ENCODE peak calls at places on chromosomes 3 and 15, in five cellular contexts. S, K, G, C and T are unnamed samples.

GRCh38 chr3:132432639-132433038 is 15.3 kb downstream of the DNAJC13 start:
- DNase-seq in S (peak; percentile 89), K (no peak), G (no peak), C (peak; percentile 56), T (no peak)

GRCh38 chr3:121483290-121483689 is 62.5 kb downstream of the POLQ start:
- DNase-seq in S (peak; percentile 15), K (no peak), G (no peak), C (no peak), T (no peak)

GRCh38 chr3:151697496-151697895 is 36.2 kb upstream of the AADACL2 start:
- DNase-seq in S (no peak), K (no peak), G (no peak), C (no peak), T (no peak)

GRCh38 chr3:175679582-175679981 is 820.4 kb downstream of the NAALADL2 start:
- DNase-seq in S (no peak), K (no peak), G (no peak), C (no peak), T (no peak)

GRCh38 chr3:46480481-46481195 is 15.9 kb upstream of the LTF start:
- DNase-seq in S (no peak), K (no peak), G (no peak), C (no peak), T (no peak)

GRCh38 chr3:139774570-139775302 is 97.0 kb upstream of the NMNAT3 start:
- DNase-seq in S (no peak), K (no peak), G (no peak), C (no peak), T (no peak)

GRCh38 chr3:14780927-14781507 is 37.7 kb upstream of the FGD5 start:
- DNase-seq in S (peak; percentile 64), K (peak; percentile 62), G (peak; percentile 76), C (peak; percentile 70), T (peak; percentile 27)

GRCh38 chr3:146881366-146881765 is 276.2 kb upstream of the PLSCR5 start:
- DNase-seq in S (no peak), K (no peak), G (no peak), C (no peak), T (no peak)

GRCh38 chr3:179750720-179751328 is 98.0 kb downstream of the USP13 start:
- DNase-seq in S (peak; percentile 38), K (no peak), G (no peak), C (peak; percentile 11), T (no peak)

GRCh38 chr15:80561500-80561899 is 133.6 kb upstream of the ABHD17C start:
- DNase-seq in S (no peak), K (no peak), G (no peak), C (no peak), T (no peak)

GRCh38 chr15:67825880-67826716 is 789 bp downstream of the SKOR1 start:
- DNase-seq in S (no peak), K (no peak), G (no peak), C (no peak), T (no peak)

GRCh38 chr3:98147179-98147578 is at the start of gene OR5H14:
- DNase-seq in S (no peak), K (no peak), G (no peak), C (no peak), T (no peak)

GRCh38 chr15:67948215-67948614 is 105.9 kb upstream of the PIAS1 start:
- DNase-seq in S (no peak), K (no peak), G (no peak), C (no peak), T (no peak)

GRCh38 chr3:54171509-54171908 is 49.2 kb downstream of the CACNA2D3 start:
- DNase-seq in S (no peak), K (no peak), G (no peak), C (no peak), T (no peak)

GRCh38 chr3:51717947-51718346 is 11.1 kb downstream of the GRM2 start:
- DNase-seq in S (no peak), K (no peak), G (no peak), C (no peak), T (no peak)

GRCh38 chr3:149902498-149903139 is 68.1 kb downstream of the PFN2 start:
- DNase-seq in S (peak; percentile 8), K (no peak), G (no peak), C (no peak), T (no peak)

DNA sequence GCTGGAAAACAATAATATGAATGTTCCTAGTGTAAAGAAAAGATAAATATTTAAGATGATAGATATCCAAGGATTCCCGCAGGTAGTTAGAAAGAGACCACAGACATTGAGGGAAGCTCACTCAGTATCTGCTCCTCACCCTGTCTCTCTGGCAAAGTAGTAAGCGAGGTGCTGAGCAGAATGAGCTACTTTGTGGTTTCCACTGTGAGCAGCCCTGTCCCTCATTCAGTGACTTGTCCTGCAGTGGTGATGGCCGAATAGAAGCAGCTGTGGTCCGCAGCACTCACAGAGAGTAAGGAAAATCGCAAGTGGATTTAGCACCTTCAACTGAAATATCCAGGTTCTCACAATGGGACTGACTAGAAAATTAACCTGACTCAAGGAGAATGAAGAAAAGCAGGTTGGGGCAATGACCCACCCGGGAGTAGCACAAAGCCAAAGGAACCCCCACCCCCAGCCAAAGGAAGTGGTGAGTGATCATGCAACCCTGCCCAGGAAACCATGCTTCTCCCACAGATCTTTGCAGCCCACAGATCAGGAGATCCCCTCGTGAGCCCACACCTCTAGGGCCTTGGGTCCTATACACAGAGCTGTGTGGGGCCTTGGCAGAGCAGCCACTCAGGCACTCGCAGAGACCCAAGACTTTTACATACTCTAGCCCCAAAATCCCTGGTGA is 21.8 kb upstream of the SLC25A38 start:
- DNase-seq in S (no peak), K (no peak), G (no peak), C (peak; percentile 90), T (no peak)
- H3K4me3 ChIP-seq in S (no peak overlapping the region), K (no peak overlapping the region), G (no peak overlapping the region), C (peak overlapping the region; percentile 50), T (no peak overlapping the region)

GRCh38 chr15:58553365-58553918 is 121.7 kb downstream of the LIPC start:
- DNase-seq in S (no peak), K (no peak), G (no peak), C (no peak), T (no peak)

GRCh38 chr15:58552505-58553364 is 120.9 kb downstream of the LIPC start:
- DNase-seq in S (peak; percentile 36), K (no peak), G (no peak), C (no peak), T (no peak)

GRCh38 chr15:58551084-58551763 is 119.4 kb downstream of the LIPC start:
- DNase-seq in S (no peak), K (no peak), G (peak; percentile 30), C (peak; percentile 3), T (no peak)

GRCh38 chr15:58549780-58550064 is 117.9 kb downstream of the LIPC start:
- DNase-seq in S (no peak), K (no peak), G (no peak), C (no peak), T (no peak)

DNA sequence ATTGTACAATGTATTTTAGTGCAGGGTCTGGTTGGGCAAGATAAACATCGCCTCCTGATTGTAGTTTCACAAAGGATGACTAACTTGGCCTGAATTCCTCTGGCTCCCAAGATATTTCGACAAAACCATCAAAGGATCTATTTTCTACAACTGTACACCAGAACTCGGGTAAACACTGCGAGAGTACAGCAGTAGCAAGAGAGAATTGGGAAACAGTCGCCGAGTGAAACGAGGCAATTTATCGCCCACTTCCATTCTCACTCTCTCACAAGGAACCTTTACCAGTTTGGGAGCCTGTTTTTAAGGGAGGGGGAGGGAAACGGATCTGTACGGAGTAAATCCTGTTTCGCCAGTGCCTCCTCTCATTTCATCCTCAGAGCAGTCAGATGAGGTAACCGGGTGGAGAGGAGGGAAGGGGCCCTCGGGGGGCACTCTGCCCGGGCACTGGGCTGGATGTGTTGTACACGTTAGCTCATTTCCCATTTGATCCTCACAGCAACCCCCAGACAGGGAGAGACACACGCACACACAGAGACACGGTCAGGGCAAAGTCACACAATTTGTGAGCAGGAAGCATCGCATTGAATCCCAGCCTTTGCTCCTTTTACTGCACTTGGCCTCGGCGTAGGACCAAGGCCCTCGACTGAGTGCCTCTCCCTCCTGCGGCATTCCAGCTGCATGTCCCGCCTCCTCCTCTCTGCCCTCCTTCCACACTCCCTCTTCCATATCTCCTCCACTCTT is 120.1 kb downstream of the LIPC start:
- DNase-seq in S (peak; percentile 98), K (peak; percentile 82), G (no peak), C (peak; percentile 52), T (peak; percentile 17)
- H3K4me3 ChIP-seq in S (peak overlapping the region; percentile 38), K (no peak overlapping the region), G (peak overlapping the region; percentile 29), C (no peak overlapping the region), T (no peak overlapping the region)

DNA sequence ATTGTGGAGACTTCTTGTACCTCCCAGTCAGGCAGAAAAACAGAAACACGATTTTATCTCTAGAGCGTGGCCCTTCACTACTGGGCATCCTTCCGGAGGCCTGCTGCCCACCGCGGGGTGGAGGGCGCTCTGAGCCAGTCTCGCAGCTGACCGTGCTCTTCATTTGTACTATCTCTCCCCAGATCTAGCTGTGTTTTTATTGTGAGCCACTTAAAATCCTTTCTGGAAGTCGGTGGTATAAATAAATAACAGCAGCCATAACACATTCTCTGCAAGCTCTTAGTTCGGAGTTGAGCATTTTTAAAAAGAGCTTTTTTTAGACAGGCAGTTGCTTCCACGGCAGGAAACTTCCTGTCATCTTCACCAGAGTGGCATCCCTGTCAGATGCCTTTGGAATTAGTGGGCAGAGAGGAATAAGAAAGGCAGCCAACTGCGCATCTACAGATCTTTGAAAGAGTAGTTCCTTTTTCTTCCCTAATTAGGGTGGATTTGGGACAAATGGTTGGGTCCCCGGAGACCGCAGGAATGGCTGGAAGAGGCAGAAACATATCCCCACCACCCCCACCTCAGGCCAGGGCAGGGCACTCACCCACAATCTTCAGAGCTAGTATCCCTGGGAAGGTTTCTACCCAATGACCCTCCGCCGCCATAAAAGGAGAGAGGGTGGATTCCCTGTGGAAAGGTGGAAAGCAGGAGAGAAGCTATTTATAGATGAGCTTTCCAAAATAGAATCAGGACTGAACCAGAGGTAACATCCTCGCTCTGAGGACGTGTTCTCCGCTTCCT is 91.1 kb downstream of the TOP2B start:
- DNase-seq in S (peak; percentile 9), K (no peak), G (no peak), C (no peak), T (no peak)
- H3K4me3 ChIP-seq in S (no peak overlapping the region), K (no peak overlapping the region), G (no peak overlapping the region), C (no peak overlapping the region), T (no peak overlapping the region)

GRCh38 chr3:62824965-62825592 is 50.1 kb downstream of the CADPS start:
- DNase-seq in S (no peak), K (no peak), G (no peak), C (no peak), T (no peak)

GRCh38 chr3:62818347-62818746 is 56.9 kb downstream of the CADPS start:
- DNase-seq in S (no peak), K (no peak), G (no peak), C (no peak), T (no peak)

GRCh38 chr3:62822905-62823304 is 52.3 kb downstream of the CADPS start:
- DNase-seq in S (no peak), K (no peak), G (no peak), C (no peak), T (no peak)

GRCh38 chr3:62827550-62827949 is 47.7 kb downstream of the CADPS start:
- DNase-seq in S (no peak), K (no peak), G (no peak), C (no peak), T (no peak)

DNA sequence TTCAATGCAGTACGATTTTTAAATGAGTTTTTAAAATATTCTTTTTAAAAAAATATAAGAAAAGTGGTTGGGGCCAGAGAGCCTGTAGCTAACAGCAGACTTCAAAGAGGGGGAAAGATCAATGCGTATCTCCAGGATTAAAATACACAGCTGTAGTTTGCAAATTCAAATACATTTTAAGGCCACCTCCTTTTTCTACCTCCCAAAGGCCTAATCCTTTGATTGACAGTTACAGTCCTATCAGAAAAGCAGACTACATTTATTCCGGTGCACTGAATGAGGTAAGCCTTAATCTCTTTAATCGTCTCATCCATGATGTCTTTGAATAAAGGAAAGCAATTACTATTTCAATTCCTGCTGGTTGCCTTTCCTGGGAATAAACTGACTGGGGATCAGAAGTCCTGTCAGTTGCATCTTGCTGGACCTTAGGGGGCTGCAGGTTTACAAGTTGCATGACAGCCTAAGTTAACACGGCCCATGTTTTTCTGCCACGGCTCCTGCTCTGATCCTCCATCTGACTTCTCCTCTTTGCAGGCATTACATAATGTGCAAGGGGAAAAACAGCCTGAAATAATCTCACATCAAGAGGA is 51.7 kb downstream of the CADPS start:
- DNase-seq in S (no peak), K (no peak), G (no peak), C (no peak), T (no peak)
- H3K4me3 ChIP-seq in S (no peak overlapping the region), K (no peak overlapping the region), G (no peak overlapping the region), C (no peak overlapping the region), T (no peak overlapping the region)